ENCODE peak calls at places on chromosome 11, in six cellular contexts. E, N, C, P, W and Z are unnamed samples. For H3K27me3 and H3K4me1, the result is how much of the 10 kb centered on the place peaks cover.

GRCh38 chr11:16923987-16924386 is 90.2 kb downstream of the PLEKHA7 start:
- DNase-seq in E (no peak), N (no peak), C (no peak), P (no peak), W (no peak), Z (no peak)

GRCh38 chr11:117010808-117011540 is 87.3 kb downstream of the SIK3 start:
- DNase-seq in E (no peak), N (no peak), C (peak), P (no peak), W (no peak), Z (no peak)

GRCh38 chr11:3022300-3022967 is 30.3 kb upstream of the NAP1L4 start:
- DNase-seq in E (no peak), N (no peak), C (peak), P (no peak), W (no peak), Z (no peak)

GRCh38 chr11:88709567-88709966 is 356.2 kb downstream of the GRM5 start:
- DNase-seq in E (no peak), N (no peak), C (peak), P (no peak), W (no peak), Z (no peak)

GRCh38 chr11:2726964-2727363 is 27.2 kb upstream of the KCNQ1OT1 start:
- DNase-seq in E (no peak), N (no peak), C (no peak), P (no peak), W (no peak), Z (no peak)

GRCh38 chr11:5596611-5597201 is at the start of gene TRIM6:
- DNase-seq in E (peak), N (peak), C (peak), P (peak), W (no peak), Z (peak)

GRCh38 chr11:45834298-45834756 is 12.9 kb upstream of the CRY2 start:
- DNase-seq in E (no peak), N (no peak), C (no peak), P (no peak), W (no peak), Z (no peak)

GRCh38 chr11:101817536-101817935 is 97.3 kb upstream of the CEP126 start:
- DNase-seq in E (no peak), N (no peak), C (no peak), P (no peak), W (no peak), Z (no peak)

GRCh38 chr11:67584881-67585873 is 1.6 kb downstream of the GSTP1 start:
- DNase-seq in E (peak), N (no peak), C (no peak), P (no peak), W (peak), Z (peak)

GRCh38 chr11:75474878-75475766 is 42.1 kb upstream of the KLHL35 start:
- DNase-seq in E (peak), N (peak), C (no peak), P (peak), W (peak), Z (peak)

GRCh38 chr11:114169321-114169749 is 109.8 kb downstream of the ZBTB16 start:
- DNase-seq in E (no peak), N (no peak), C (no peak), P (no peak), W (no peak), Z (no peak)
- H3K27ac ChIP-seq in E (no peak), N (peak), C (no peak), P (no peak), W (peak), Z (peak)

DNA sequence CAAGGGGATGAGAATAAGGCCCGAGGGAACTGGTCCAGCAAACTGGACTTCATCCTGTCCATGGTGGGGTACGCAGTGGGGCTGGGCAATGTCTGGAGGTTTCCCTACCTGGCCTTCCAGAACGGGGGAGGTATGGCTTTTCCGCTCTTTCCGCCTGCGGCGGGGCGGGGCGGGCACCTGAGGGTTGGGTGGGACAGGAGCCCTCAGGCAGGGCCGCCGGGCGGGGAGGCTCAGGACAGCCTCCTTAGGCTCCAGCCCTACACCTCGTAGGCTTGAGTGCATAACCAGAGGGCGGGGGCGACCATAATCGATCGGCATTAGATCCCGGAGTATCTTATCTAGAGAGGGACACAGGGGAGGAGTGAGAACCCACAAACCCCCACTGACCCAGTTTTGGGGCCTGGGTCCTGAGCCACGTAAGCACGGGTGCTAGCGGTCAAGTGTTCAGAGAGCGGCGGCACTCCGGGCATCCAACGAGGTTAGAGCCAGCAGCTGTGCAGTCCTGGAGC is 4.9 kb downstream of the SLC6A5 start:
- DNase-seq in E (no peak), N (no peak), C (no peak), P (no peak), W (no peak), Z (no peak)
- H3K27me3 ChIP-seq in E (under half), N (half or more), C (half or more), P (half or more), W (under half), Z (under half)

DNA sequence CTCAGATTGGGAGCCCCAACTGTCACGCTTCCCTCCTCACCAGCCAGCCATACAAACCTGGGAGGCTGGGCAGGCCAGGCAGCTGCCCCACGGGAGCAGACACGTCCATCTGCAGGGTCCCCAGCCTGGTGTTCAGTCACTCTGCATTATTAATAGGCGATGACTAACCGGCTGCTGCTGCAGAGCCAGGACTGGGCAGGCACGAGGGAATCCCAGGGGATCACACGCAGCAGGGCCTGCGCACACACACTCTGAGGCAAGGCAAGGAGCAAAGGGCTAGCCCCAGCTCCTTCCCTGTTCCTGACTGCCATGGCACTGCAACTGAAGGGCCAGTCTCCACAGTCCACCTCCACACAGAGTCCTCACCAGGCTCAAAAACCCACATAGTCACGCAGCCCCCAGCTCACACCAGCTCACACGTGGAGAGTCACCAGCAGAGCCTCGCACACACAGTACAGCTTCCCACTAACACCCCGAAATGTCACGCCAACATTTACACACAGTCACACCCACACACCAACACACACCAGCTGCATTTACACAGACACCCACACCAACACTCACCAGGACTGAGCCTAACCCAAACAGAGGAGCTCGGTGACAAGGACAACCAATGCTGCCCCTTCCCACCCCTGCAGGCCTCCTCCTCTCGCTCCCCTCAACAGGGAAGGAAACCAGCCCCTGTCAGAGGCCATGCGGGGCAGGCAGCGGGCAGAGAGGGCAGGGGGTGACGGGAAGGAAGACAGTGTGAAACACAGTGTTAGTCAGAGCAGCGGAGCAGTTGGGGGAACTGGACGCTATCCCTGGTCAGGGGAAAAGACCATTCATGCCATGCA is 47.4 kb downstream of the NRXN2 start:
- DNase-seq in E (no peak), N (peak), C (peak), P (peak), W (no peak), Z (no peak)
- H3K4me1 ChIP-seq in E (under half), N (under half), C (under half), P (under half), W (under half), Z (under half)

DNA sequence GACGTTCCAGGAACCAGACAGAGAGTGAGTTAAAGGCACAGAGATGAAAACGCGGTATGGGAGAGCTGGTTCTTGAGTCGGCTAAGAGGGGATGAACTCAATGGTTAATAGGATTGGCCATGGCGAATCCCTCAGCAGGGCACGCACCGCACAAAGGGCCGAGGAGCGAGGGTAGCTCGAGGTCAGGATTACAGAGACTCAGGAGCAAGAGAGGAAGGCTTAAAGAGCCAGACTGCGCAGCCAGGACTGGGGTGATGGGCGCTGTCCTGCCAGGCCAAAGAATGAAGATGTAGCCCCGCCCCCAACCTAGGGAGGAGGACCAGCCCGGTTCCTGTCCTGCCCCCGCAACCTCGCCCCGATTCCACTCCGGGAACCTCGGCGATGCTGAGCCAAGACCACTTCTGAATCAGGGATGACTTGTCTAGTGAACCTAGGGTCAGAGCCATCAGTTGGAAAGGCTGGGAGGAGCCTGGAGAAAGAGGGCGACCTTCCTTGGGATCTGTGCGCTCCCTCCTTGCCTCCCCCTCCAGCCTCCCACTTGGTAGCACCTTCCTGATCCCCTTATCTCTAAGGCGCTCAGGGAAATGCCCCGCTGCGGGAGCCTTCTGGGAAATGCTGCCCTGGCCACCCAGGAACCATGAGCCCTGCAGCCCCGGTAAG is at the start of gene PLEKHB1:
- DNase-seq in E (no peak), N (no peak), C (no peak), P (no peak), W (no peak), Z (no peak)
- H3K27ac ChIP-seq in E (no peak), N (no peak), C (no peak), P (no peak), W (peak), Z (peak)

GRCh38 chr11:69153661-69154060 is 2.1 kb upstream of the SMIM38 start:
- DNase-seq in E (no peak), N (no peak), C (no peak), P (no peak), W (no peak), Z (no peak)

GRCh38 chr11:69154211-69154913 is 1.4 kb upstream of the SMIM38 start:
- DNase-seq in E (no peak), N (no peak), C (no peak), P (no peak), W (no peak), Z (no peak)

GRCh38 chr11:69155302-69156198 is at the start of gene SMIM38:
- DNase-seq in E (no peak), N (peak), C (no peak), P (no peak), W (no peak), Z (no peak)

GRCh38 chr11:69156218-69156639 is 494 bp downstream of the SMIM38 start:
- DNase-seq in E (no peak), N (no peak), C (no peak), P (no peak), W (no peak), Z (no peak)

DNA sequence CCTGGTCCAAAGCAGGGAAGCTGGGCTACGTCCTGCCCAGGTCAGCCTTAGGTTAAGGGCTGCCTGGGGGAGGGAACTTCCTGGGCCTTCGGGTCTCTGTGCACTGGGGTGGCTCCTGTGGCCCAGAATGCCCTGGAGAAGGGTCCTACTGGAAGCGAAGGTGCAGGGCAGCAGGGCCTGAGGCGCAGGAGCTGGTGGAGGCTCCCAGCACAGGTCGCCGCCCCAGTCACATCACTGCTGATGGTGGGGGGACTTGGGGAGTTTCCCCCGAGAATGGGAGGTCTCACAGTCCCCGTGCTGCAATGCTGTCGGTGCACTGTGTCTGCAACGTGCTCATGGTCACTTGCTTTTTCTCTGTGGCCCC is 815 bp upstream of the SMIM38 start:
- DNase-seq in E (no peak), N (no peak), C (no peak), P (no peak), W (no peak), Z (no peak)
- H3K27me3 ChIP-seq in E (under half), N (under half), C (under half), P (under half), W (under half), Z (under half)